ENCODE peak calls at places on chromosomes 6 and 20, in ten cellular contexts. X is dorsolateral prefrontal cortex, T is HFF-Myc, O is GM13977, C is kidney epithelial cell, D is Peyer's patch, Q is cardiac muscle cell, M is ovary, W is fibroblast of lung, L is Calu3. Z is an unnamed sample.

GRCh38 chr6:152669894-152670293 is 27.8 kb upstream of the MYCT1 start:
- DNase-seq in X (no peak), T (peak; percentile 2), O (no peak), C (no peak), D (no peak), Q (peak; percentile 60), M (no peak), W (peak; percentile 55), L (no peak), Z (no peak)

GRCh38 chr6:119348308-119349040 is 1.1 kb downstream of the MAN1A1 start:
- DNase-seq in X (no peak), T (no peak), O (peak; percentile 67), C (no peak), D (peak; percentile 77), Q (peak; percentile 39), M (peak; percentile 52), W (no peak), L (peak; percentile 13), Z (peak; percentile 45)

GRCh38 chr20:41058007-41058673 is 29.5 kb downstream of the TOP1 start:
- DNase-seq in X (no peak), T (peak; percentile 48), O (no peak), C (peak; percentile 65), D (no peak), Q (peak; percentile 64), M (no peak), W (peak; percentile 58), L (no peak), Z (no peak)

GRCh38 chr20:36591281-36591680 is 14.3 kb upstream of the RAB5IF start:
- DNase-seq in X (no peak), T (no peak), O (no peak), C (no peak), D (no peak), Q (no peak), M (no peak), W (no peak), L (no peak), Z (no peak)

GRCh38 chr6:16933532-16933931 is 168.3 kb upstream of the STMND1 start:
- DNase-seq in X (no peak), T (no peak), O (no peak), C (no peak), D (no peak), Q (no peak), M (no peak), W (no peak), L (no peak), Z (no peak)

GRCh38 chr6:163757506-163757905 is 343.0 kb downstream of the QKI start:
- DNase-seq in X (no peak), T (no peak), O (no peak), C (no peak), D (no peak), Q (no peak), M (no peak), W (no peak), L (no peak), Z (no peak)

GRCh38 chr20:63321148-63321831 is 28.3 kb downstream of the COL20A1 start:
- DNase-seq in X (no peak), T (no peak), O (no peak), C (no peak), D (no peak), Q (peak; percentile 67), M (peak; percentile 86), W (peak; percentile 54), L (no peak), Z (no peak)

GRCh38 chr6:65004283-65004682 is 702.7 kb downstream of the EYS start:
- DNase-seq in X (no peak), T (no peak), O (no peak), C (no peak), D (no peak), Q (no peak), M (no peak), W (no peak), L (no peak), Z (no peak)

GRCh38 chr20:53124075-53124532 is 151.9 kb downstream of the TSHZ2 start:
- DNase-seq in X (no peak), T (no peak), O (no peak), C (no peak), D (no peak), Q (peak; percentile 52), M (no peak), W (no peak), L (no peak), Z (no peak)

GRCh38 chr6:21885532-21886089 is 292.1 kb downstream of the SOX4 start:
- DNase-seq in X (no peak), T (peak; percentile 54), O (no peak), C (peak; percentile 79), D (no peak), Q (peak; percentile 88), M (peak; percentile 58), W (peak; percentile 91), L (peak; percentile 86), Z (no peak)

GRCh38 chr6:148952147-148953041 is 205.6 kb downstream of the UST start:
- DNase-seq in X (no peak), T (no peak), O (no peak), C (no peak), D (no peak), Q (peak; percentile 62), M (no peak), W (peak; percentile 61), L (no peak), Z (no peak)

GRCh38 chr6:148954934-148955915 is 208.4 kb downstream of the UST start:
- DNase-seq in X (no peak), T (no peak), O (no peak), C (no peak), D (no peak), Q (peak; percentile 65), M (no peak), W (peak; percentile 71), L (no peak), Z (no peak)

GRCh38 chr6:148954461-148954860 is 207.6 kb downstream of the UST start:
- DNase-seq in X (no peak), T (no peak), O (no peak), C (no peak), D (no peak), Q (no peak), M (no peak), W (no peak), L (no peak), Z (no peak)

GRCh38 chr6:148947621-148948444 is 201.0 kb downstream of the UST start:
- DNase-seq in X (peak; percentile 66), T (peak; percentile 73), O (peak; percentile 61), C (peak; percentile 45), D (peak; percentile 94), Q (peak; percentile 88), M (peak; percentile 86), W (peak; percentile 88), L (peak; percentile 74), Z (peak; percentile 86)

DNA sequence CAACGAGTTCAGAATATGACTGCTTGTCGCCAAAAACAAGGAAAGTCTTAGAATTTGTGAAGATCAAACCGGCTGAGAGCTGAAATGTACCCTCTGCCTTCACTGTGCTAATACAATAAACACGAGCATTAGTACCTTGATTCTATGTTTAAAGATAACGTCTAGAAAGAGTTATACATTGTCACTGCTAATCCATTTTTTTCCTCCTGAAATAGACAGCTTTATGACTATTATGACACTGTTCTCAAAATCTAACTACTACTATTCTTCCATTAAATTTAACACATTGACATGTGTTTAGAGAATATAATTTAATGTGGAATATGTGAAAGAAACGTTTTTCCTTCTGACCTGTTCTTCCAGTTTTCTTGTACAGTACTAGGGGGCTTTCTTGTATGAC is 204.8 kb downstream of the UST start:
- DNase-seq in X (no peak), T (no peak), O (no peak), C (no peak), D (no peak), Q (no peak), M (no peak), W (no peak), L (no peak), Z (no peak)
- TF ChIP-seq CTCF in X (no peak), T (no peak), O (no peak), C (no peak), D (no peak), Q (no peak), M (no peak), W (no peak), L (no peak), Z (no peak)

DNA sequence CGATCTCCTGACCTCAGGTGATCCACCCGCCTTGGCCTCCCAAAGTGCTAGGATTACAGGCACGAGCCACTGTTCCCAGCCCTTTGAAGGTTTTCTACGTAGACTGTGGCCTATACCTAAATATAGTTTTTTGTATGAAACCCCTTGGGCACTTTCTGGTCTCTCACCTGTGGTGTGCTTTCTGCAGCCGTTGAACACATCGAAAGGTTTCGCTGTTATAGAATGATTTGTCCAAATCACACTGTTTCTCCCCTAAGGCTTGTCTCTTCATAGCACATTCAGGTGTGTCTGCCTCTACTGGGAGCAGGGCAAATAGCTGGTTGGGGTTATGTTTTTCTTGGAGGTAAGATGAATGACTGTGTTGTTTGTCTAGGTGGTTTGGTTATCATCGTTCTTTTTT is 597.9 kb downstream of the RNF144B start:
- DNase-seq in X (no peak), T (no peak), O (no peak), C (no peak), D (no peak), Q (no peak), M (no peak), W (no peak), L (no peak), Z (no peak)
- TF ChIP-seq CTCF in X (no peak), T (no peak), O (no peak), C (no peak), D (no peak), Q (no peak), M (no peak), W (no peak), L (no peak), Z (no peak)

DNA sequence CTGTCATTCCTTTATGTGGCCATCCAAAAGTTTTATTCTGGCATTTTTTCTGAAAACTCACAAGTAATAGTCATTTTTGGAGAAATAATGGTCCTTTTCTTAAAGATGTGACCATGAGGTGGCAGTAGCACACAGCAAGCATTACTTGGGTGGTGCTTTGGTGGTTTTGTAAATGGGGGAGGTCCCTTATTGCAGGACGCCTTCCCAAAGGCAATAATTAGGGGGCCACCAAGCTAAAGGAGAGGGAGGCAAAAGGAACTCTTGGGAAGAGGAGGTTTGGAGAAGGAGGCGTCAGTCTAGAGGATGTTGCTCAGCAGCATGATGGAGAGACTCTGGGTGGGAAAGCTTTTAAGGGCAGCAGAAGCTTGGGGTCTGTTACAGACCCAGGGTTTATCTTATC is 422.6 kb upstream of the MMS22L start:
- DNase-seq in X (no peak), T (no peak), O (no peak), C (no peak), D (no peak), Q (peak; percentile 3), M (no peak), W (no peak), L (no peak), Z (no peak)
- TF ChIP-seq CTCF in X (peak; percentile 32), T (peak; percentile 3), O (peak; percentile 39), C (peak; percentile 47), D (no peak), Q (peak; percentile 14), M (no peak), W (no peak), L (peak; percentile 59), Z (peak; percentile 60)

DNA sequence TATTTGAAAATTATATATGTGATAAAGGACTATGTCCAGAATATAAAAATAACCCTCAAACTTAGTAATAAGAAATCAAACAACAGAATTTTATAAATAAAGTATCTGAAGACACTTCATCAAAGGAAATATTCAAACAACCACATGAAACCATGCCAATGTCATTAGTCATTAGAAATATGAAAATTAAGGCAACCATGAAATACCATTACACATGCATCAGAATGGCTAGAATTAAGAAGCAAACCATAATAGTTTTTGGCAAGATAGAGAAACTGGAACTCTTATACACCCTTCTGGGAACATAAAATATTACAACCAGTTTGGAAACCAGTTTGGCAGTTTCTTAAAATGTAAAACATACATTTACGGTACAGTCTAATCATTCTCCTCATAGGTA is 137.2 kb upstream of the ADGRB3 start:
- DNase-seq in X (no peak), T (no peak), O (no peak), C (no peak), D (no peak), Q (no peak), M (no peak), W (peak; percentile 70), L (no peak), Z (no peak)
- TF ChIP-seq CTCF in X (no peak), T (no peak), O (no peak), C (no peak), D (no peak), Q (no peak), M (no peak), W (no peak), L (no peak), Z (no peak)

Z was measured in endothelial cell.